ENCODE peak calls at places on chromosomes 1 and 21, in eight cellular contexts. K, X, A, I, M, D, Y and Q are unnamed samples.
A peak's percentile ranks its signal among the peaks of the same experiment; 100 is the strongest.

GRCh38 chr21:41651396-41651795 is 115.5 kb downstream of the RIPK4 start:
- DNase-seq in K (no peak), X (no peak), A (no peak), I (no peak), M (no peak), D (no peak), Y (no peak), Q (no peak)

GRCh38 chr1:6727535-6727934 is 25.9 kb upstream of the DNAJC11 start:
- DNase-seq in K (no peak), X (peak; percentile 54), A (peak; percentile 34), I (peak; percentile 55), M (peak; percentile 84), D (peak; percentile 74), Y (peak; percentile 62), Q (no peak)

GRCh38 chr1:196317535-196318522 is 290.4 kb downstream of the KCNT2 start:
- DNase-seq in K (peak; percentile 43), X (peak; percentile 54), A (peak; percentile 11), I (no peak), M (no peak), D (peak; percentile 74), Y (no peak), Q (no peak)

GRCh38 chr1:145884675-145885074 is 991 bp downstream of the ANKRD35 start:
- DNase-seq in K (no peak), X (peak; percentile 65), A (no peak), I (no peak), M (no peak), D (peak; percentile 59), Y (no peak), Q (no peak)

GRCh38 chr21:41613421-41613998 is 105.6 kb upstream of the TMPRSS2 start:
- DNase-seq in K (no peak), X (no peak), A (no peak), I (no peak), M (no peak), D (no peak), Y (no peak), Q (no peak)

GRCh38 chr1:238466459-238466858 is 575.7 kb upstream of the ZP4 start:
- DNase-seq in K (no peak), X (peak; percentile 71), A (no peak), I (no peak), M (no peak), D (no peak), Y (no peak), Q (no peak)

GRCh38 chr1:226411619-226412018 is 3.7 kb upstream of the PARP1 start:
- DNase-seq in K (peak; percentile 41), X (no peak), A (no peak), I (no peak), M (peak; percentile 80), D (no peak), Y (no peak), Q (no peak)

GRCh38 chr21:41390043-41390639 is 28.3 kb downstream of the MX2 start:
- DNase-seq in K (no peak), X (no peak), A (no peak), I (no peak), M (no peak), D (no peak), Y (no peak), Q (no peak)

GRCh38 chr1:85611856-85612255 is 31.3 kb downstream of the CCN1 start:
- DNase-seq in K (no peak), X (peak; percentile 100), A (peak; percentile 96), I (no peak), M (peak; percentile 74), D (peak; percentile 99), Y (peak; percentile 98), Q (no peak)

GRCh38 chr1:95396557-95396956 is 162.5 kb downstream of the RWDD3 start:
- DNase-seq in K (no peak), X (no peak), A (no peak), I (no peak), M (no peak), D (no peak), Y (no peak), Q (no peak)
- H3K9me3 ChIP-seq in K (no peaks in the 10 kb centered on the region), X (no peaks in the 10 kb centered on the region), A (no peaks in the 10 kb centered on the region), I (no peaks in the 10 kb centered on the region), M (peaks cover 3% of the 10 kb centered on the region), D (no peaks in the 10 kb centered on the region), Y (no peaks in the 10 kb centered on the region), Q (no peaks in the 10 kb centered on the region)

DNA sequence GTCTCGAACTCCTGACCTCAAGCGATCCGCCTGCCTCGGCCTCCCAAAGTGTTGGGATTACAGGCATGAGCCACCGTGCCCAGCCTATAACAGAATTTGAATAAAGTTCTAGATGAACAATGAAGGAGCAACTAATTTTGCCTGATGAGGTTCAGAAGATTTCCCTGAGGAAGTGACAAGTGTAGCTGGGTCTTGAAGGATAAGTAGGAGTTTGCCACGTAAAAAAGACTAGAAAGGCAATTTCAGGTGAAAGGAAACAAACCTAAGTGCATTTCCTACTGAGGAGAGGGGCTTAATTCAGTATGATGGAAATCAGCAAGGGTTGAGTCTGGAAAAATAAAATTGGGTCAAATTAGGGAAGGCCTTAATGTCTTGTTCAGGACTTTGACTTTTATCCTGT is 18.6 kb upstream of the DMRTB1 start:
- DNase-seq in K (no peak), X (no peak), A (no peak), I (no peak), M (no peak), D (no peak), Y (no peak), Q (no peak)
- H3K9me3 ChIP-seq in K (no peaks in the 10 kb centered on the region), X (no peaks in the 10 kb centered on the region), A (no peaks in the 10 kb centered on the region), I (no peaks in the 10 kb centered on the region), M (no peaks in the 10 kb centered on the region), D (no peaks in the 10 kb centered on the region), Y (no peaks in the 10 kb centered on the region), Q (no peaks in the 10 kb centered on the region)

DNA sequence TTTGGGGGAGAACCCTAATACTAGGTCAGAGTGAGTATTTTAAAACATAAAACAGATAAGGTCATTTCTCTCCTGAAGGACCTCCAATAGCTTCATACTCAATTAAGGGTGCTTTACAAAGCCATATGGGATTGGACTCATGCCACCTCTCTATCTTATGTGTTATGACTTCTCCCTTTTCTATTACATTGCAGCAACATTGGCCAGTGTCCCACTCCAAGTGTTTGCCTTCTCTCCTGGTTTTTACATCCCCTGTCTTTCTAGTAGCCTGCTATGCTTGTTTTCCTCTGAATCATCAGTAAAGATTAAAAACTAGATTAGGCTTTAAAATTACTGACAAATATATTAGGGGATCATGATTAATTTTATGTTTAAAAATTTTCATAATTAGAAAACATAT is 66.6 kb downstream of the SCMH1 start:
- DNase-seq in K (no peak), X (peak; percentile 6), A (peak; percentile 32), I (no peak), M (no peak), D (peak; percentile 80), Y (no peak), Q (no peak)
- H3K9me3 ChIP-seq in K (peaks cover 4% of the 10 kb centered on the region), X (peaks cover 3% of the 10 kb centered on the region), A (no peaks in the 10 kb centered on the region), I (no peaks in the 10 kb centered on the region), M (peaks cover 6% of the 10 kb centered on the region), D (no peaks in the 10 kb centered on the region), Y (no peaks in the 10 kb centered on the region), Q (no peaks in the 10 kb centered on the region)

GRCh38 chr1:13801232-13801631 is 101.2 kb downstream of the PRDM2 start:
- DNase-seq in K (no peak), X (no peak), A (peak; percentile 93), I (no peak), M (no peak), D (peak; percentile 19), Y (no peak), Q (no peak)

GRCh38 chr1:13801711-13802486 is 101.9 kb downstream of the PRDM2 start:
- DNase-seq in K (no peak), X (no peak), A (no peak), I (no peak), M (no peak), D (no peak), Y (no peak), Q (no peak)

GRCh38 chr1:13803546-13804239 is 103.7 kb downstream of the PRDM2 start:
- DNase-seq in K (no peak), X (no peak), A (no peak), I (no peak), M (no peak), D (no peak), Y (no peak), Q (no peak)

GRCh38 chr1:13804240-13804633 is 104.2 kb downstream of the PRDM2 start:
- DNase-seq in K (no peak), X (no peak), A (no peak), I (no peak), M (no peak), D (no peak), Y (no peak), Q (no peak)

GRCh38 chr1:13802782-13803545 is 103.0 kb downstream of the PRDM2 start:
- DNase-seq in K (no peak), X (no peak), A (no peak), I (no peak), M (no peak), D (no peak), Y (no peak), Q (no peak)
- H3K9me3 ChIP-seq in K (no peaks in the 10 kb centered on the region), X (no peaks in the 10 kb centered on the region), A (no peaks in the 10 kb centered on the region), I (no peaks in the 10 kb centered on the region), M (no peaks in the 10 kb centered on the region), D (no peaks in the 10 kb centered on the region), Y (no peaks in the 10 kb centered on the region), Q (no peaks in the 10 kb centered on the region)

DNA sequence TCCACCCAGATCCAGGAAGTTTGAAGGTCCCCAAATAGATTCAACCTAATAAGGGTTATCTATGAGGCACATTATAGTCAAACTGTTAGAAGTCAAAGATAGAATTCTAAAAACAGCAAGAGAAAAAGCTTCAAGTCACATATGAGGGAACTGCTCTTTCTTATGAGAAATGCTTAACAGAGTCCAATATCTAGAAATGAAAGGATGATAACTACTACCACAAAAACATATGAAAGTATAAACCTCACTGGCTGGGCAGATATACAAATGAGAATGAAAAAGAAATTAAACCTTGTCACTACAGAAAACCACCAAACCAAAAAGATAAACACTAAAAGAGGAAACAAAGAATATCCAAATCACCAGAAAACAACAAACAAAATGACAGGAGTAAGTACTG is 201.8 kb downstream of the KCNH1 start:
- DNase-seq in K (no peak), X (no peak), A (no peak), I (no peak), M (no peak), D (no peak), Y (no peak), Q (no peak)
- H3K9me3 ChIP-seq in K (no peaks in the 10 kb centered on the region), X (no peaks in the 10 kb centered on the region), A (no peaks in the 10 kb centered on the region), I (no peaks in the 10 kb centered on the region), M (no peaks in the 10 kb centered on the region), D (no peaks in the 10 kb centered on the region), Y (no peaks in the 10 kb centered on the region), Q (no peaks in the 10 kb centered on the region)

GRCh38 chr1:20114021-20114648 is 5.2 kb downstream of the PLA2G2D start:
- DNase-seq in K (no peak), X (no peak), A (no peak), I (no peak), M (no peak), D (no peak), Y (no peak), Q (no peak)
- H3K9me3 ChIP-seq in K (no peaks in the 10 kb centered on the region), X (no peaks in the 10 kb centered on the region), A (no peaks in the 10 kb centered on the region), I (no peaks in the 10 kb centered on the region), M (no peaks in the 10 kb centered on the region), D (no peaks in the 10 kb centered on the region), Y (no peaks in the 10 kb centered on the region), Q (no peaks in the 10 kb centered on the region)